ENCODE peak calls at places on chromosome 5, in four cellular contexts. One of them, this sample, is unnamed.

GRCh38 chr5:139561655-139562451 is 714 bp downstream of the UBE2D2 start:
- DNase-seq in prostate gland: no peak
- DNase-seq in upper lobe of left lung: peak
- DNase-seq in vagina: no peak
- DNase-seq in this sample: peak

GRCh38 chr5:150789431-150789830 is 10.9 kb downstream of the SMIM3 start:
- DNase-seq in prostate gland: no peak
- DNase-seq in upper lobe of left lung: no peak
- DNase-seq in vagina: no peak
- DNase-seq in this sample: no peak

GRCh38 chr5:91850031-91850430 is 466.9 kb upstream of the ARRDC3 start:
- DNase-seq in prostate gland: no peak
- DNase-seq in upper lobe of left lung: no peak
- DNase-seq in vagina: no peak
- DNase-seq in this sample: no peak

GRCh38 chr5:102421647-102422046 is 77.2 kb downstream of the SLCO6A1 start:
- DNase-seq in prostate gland: no peak
- DNase-seq in upper lobe of left lung: no peak
- DNase-seq in vagina: no peak
- DNase-seq in this sample: no peak

GRCh38 chr5:619444-619843 is 7.3 kb downstream of the CEP72 start:
- DNase-seq in prostate gland: no peak
- DNase-seq in upper lobe of left lung: peak
- DNase-seq in vagina: no peak
- DNase-seq in this sample: no peak

GRCh38 chr5:158485604-158486081 is 614.1 kb downstream of the EBF1 start:
- DNase-seq in prostate gland: peak
- DNase-seq in upper lobe of left lung: no peak
- DNase-seq in vagina: no peak
- DNase-seq in this sample: peak

GRCh38 chr5:54944364-54944763 is 41.0 kb downstream of the ESM1 start:
- DNase-seq in prostate gland: peak
- DNase-seq in upper lobe of left lung: no peak
- DNase-seq in vagina: no peak
- DNase-seq in this sample: no peak

GRCh38 chr5:155729684-155730059 is 597.3 kb upstream of the SGCD start:
- DNase-seq in prostate gland: no peak
- DNase-seq in upper lobe of left lung: no peak
- DNase-seq in vagina: no peak
- DNase-seq in this sample: no peak

GRCh38 chr5:141186897-141187512 is at the start of gene PCDHB9:
- DNase-seq in prostate gland: no peak
- DNase-seq in upper lobe of left lung: no peak
- DNase-seq in vagina: no peak
- DNase-seq in this sample: no peak

GRCh38 chr5:177509991-177510566 is 453 bp upstream of the DOK3 start:
- DNase-seq in prostate gland: no peak
- DNase-seq in upper lobe of left lung: no peak
- DNase-seq in vagina: no peak
- DNase-seq in this sample: no peak

GRCh38 chr5:137254153-137254552 is 245.0 kb downstream of the SPOCK1 start:
- DNase-seq in prostate gland: no peak
- DNase-seq in upper lobe of left lung: no peak
- DNase-seq in vagina: no peak
- DNase-seq in this sample: no peak

GRCh38 chr5:37739817-37740261 is 100.0 kb downstream of the GDNF start:
- DNase-seq in prostate gland: no peak
- DNase-seq in upper lobe of left lung: no peak
- DNase-seq in vagina: no peak
- DNase-seq in this sample: no peak

GRCh38 chr5:67493676-67494075 is 297.1 kb upstream of the CD180 start:
- DNase-seq in prostate gland: peak
- DNase-seq in upper lobe of left lung: peak
- DNase-seq in vagina: no peak
- DNase-seq in this sample: peak

GRCh38 chr5:74625742-74626241 is 14.7 kb downstream of the ENC1 start:
- DNase-seq in prostate gland: no peak
- DNase-seq in upper lobe of left lung: no peak
- DNase-seq in vagina: no peak
- DNase-seq in this sample: no peak

GRCh38 chr5:99104538-99105132 is 175.8 kb upstream of the CHD1 start:
- DNase-seq in prostate gland: no peak
- DNase-seq in upper lobe of left lung: no peak
- DNase-seq in vagina: no peak
- DNase-seq in this sample: no peak

GRCh38 chr5:31759925-31760324 is 121.0 kb downstream of the PDZD2 start:
- DNase-seq in prostate gland: no peak
- DNase-seq in upper lobe of left lung: no peak
- DNase-seq in vagina: no peak
- DNase-seq in this sample: no peak

GRCh38 chr5:134957920-134958608 is 9.6 kb upstream of the CATSPER3 start:
- DNase-seq in prostate gland: no peak
- DNase-seq in upper lobe of left lung: no peak
- DNase-seq in vagina: no peak
- DNase-seq in this sample: no peak

GRCh38 chr5:142364251-142365145 is 39.7 kb upstream of the SPRY4 start:
- DNase-seq in prostate gland: peak
- DNase-seq in upper lobe of left lung: peak
- DNase-seq in vagina: no peak
- DNase-seq in this sample: peak

GRCh38 chr5:58477760-58478159 is 13.5 kb upstream of the GAPT start:
- DNase-seq in prostate gland: no peak
- DNase-seq in upper lobe of left lung: no peak
- DNase-seq in vagina: no peak
- DNase-seq in this sample: no peak

GRCh38 chr5:14123974-14124482 is 19.1 kb upstream of the TRIO start:
- DNase-seq in prostate gland: no peak
- DNase-seq in upper lobe of left lung: no peak
- DNase-seq in vagina: no peak
- DNase-seq in this sample: no peak

GRCh38 chr5:121366515-121366914 is 485.2 kb upstream of the FTMT start:
- DNase-seq in prostate gland: no peak
- DNase-seq in upper lobe of left lung: no peak
- DNase-seq in vagina: no peak
- DNase-seq in this sample: no peak

GRCh38 chr5:109516385-109516784 is 106.6 kb upstream of the PJA2 start:
- DNase-seq in prostate gland: no peak
- DNase-seq in upper lobe of left lung: no peak
- DNase-seq in vagina: no peak
- DNase-seq in this sample: no peak

GRCh38 chr5:155053482-155053881 is 39.9 kb downstream of the KIF4B start:
- DNase-seq in prostate gland: no peak
- DNase-seq in upper lobe of left lung: no peak
- DNase-seq in vagina: no peak
- DNase-seq in this sample: no peak

GRCh38 chr5:38891563-38891962 is 45.8 kb downstream of the OSMR start:
- DNase-seq in prostate gland: no peak
- DNase-seq in upper lobe of left lung: no peak
- DNase-seq in vagina: no peak
- DNase-seq in this sample: no peak

GRCh38 chr5:115702025-115702424 is 76.2 kb upstream of the TMED7 start:
- DNase-seq in prostate gland: no peak
- DNase-seq in upper lobe of left lung: no peak
- DNase-seq in vagina: no peak
- DNase-seq in this sample: no peak

GRCh38 chr5:67004730-67005350 is 191.8 kb downstream of the CD180 start:
- DNase-seq in prostate gland: no peak
- DNase-seq in upper lobe of left lung: no peak
- DNase-seq in vagina: no peak
- DNase-seq in this sample: no peak

GRCh38 chr5:134138416-134139376 is 24.2 kb downstream of the TCF7 start:
- DNase-seq in prostate gland: no peak
- DNase-seq in upper lobe of left lung: peak
- DNase-seq in vagina: peak
- DNase-seq in this sample: peak

GRCh38 chr5:32710335-32710858 is 724 bp upstream of the NPR3 start:
- DNase-seq in prostate gland: no peak
- DNase-seq in upper lobe of left lung: no peak
- DNase-seq in vagina: no peak
- DNase-seq in this sample: no peak

GRCh38 chr5:119356384-119357188 is 767 bp downstream of the TNFAIP8 start:
- DNase-seq in prostate gland: no peak
- DNase-seq in upper lobe of left lung: no peak
- DNase-seq in vagina: peak
- DNase-seq in this sample: no peak

GRCh38 chr5:56585973-56586740 is 229.2 kb upstream of the MAP3K1 start:
- DNase-seq in prostate gland: peak
- DNase-seq in upper lobe of left lung: no peak
- DNase-seq in vagina: no peak
- DNase-seq in this sample: peak

GRCh38 chr5:75734913-75735789 is 17.9 kb upstream of the POC5 start:
- DNase-seq in prostate gland: peak
- DNase-seq in upper lobe of left lung: peak
- DNase-seq in vagina: no peak
- DNase-seq in this sample: no peak

GRCh38 chr5:62334082-62334481 is 28.1 kb downstream of the KIF2A start:
- DNase-seq in prostate gland: no peak
- DNase-seq in upper lobe of left lung: no peak
- DNase-seq in vagina: no peak
- DNase-seq in this sample: no peak

GRCh38 chr5:132761321-132762240 is 14.4 kb downstream of the CCNI2 start:
- DNase-seq in prostate gland: no peak
- DNase-seq in upper lobe of left lung: peak
- DNase-seq in vagina: peak
- DNase-seq in this sample: peak
- TF ChIP-seq POLR2A in prostate gland: no peak
- TF ChIP-seq POLR2A in upper lobe of left lung: no peak
- TF ChIP-seq POLR2A in vagina: no peak
- TF ChIP-seq POLR2A in this sample: no peak

GRCh38 chr5:162227075-162227474 is 159.5 kb downstream of the GABRG2 start:
- DNase-seq in prostate gland: no peak
- DNase-seq in upper lobe of left lung: no peak
- DNase-seq in vagina: no peak
- DNase-seq in this sample: no peak
- TF ChIP-seq CTCF in prostate gland: no peak
- TF ChIP-seq CTCF in upper lobe of left lung: no peak
- TF ChIP-seq CTCF in vagina: no peak
- TF ChIP-seq CTCF in this sample: no peak

GRCh38 chr5:1930880-1931589 is 48.3 kb upstream of the IRX4 start:
- DNase-seq in prostate gland: peak
- DNase-seq in upper lobe of left lung: no peak
- DNase-seq in vagina: no peak
- DNase-seq in this sample: no peak
- H3K4me3 ChIP-seq in prostate gland: peak
- H3K4me3 ChIP-seq in upper lobe of left lung: peak
- H3K4me3 ChIP-seq in vagina: peak
- H3K4me3 ChIP-seq in this sample: peak

DNA sequence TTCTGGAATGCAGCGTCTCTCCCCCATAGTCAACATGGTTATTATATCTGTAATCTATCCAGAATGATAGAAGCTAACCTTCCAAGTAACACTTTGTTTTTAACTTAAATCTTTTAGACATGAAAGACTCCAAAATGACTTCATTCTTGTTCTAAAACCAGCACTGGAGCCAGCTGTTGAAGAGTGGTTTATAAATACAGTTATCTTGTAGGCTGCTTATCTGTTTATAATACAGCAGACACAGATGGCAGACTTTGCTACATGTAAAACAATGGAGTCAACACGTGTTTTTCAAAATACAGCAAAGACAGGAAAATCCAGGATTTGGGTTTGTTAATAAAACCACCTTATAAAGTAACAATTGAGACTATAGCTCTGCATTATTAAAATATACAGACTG is 48.8 kb upstream of the RETREG1 start:
- DNase-seq in prostate gland: no peak
- DNase-seq in upper lobe of left lung: no peak
- DNase-seq in vagina: no peak
- DNase-seq in this sample: no peak
- TF ChIP-seq POLR2A in prostate gland: no peak
- TF ChIP-seq POLR2A in upper lobe of left lung: no peak
- TF ChIP-seq POLR2A in vagina: no peak
- TF ChIP-seq POLR2A in this sample: no peak

DNA sequence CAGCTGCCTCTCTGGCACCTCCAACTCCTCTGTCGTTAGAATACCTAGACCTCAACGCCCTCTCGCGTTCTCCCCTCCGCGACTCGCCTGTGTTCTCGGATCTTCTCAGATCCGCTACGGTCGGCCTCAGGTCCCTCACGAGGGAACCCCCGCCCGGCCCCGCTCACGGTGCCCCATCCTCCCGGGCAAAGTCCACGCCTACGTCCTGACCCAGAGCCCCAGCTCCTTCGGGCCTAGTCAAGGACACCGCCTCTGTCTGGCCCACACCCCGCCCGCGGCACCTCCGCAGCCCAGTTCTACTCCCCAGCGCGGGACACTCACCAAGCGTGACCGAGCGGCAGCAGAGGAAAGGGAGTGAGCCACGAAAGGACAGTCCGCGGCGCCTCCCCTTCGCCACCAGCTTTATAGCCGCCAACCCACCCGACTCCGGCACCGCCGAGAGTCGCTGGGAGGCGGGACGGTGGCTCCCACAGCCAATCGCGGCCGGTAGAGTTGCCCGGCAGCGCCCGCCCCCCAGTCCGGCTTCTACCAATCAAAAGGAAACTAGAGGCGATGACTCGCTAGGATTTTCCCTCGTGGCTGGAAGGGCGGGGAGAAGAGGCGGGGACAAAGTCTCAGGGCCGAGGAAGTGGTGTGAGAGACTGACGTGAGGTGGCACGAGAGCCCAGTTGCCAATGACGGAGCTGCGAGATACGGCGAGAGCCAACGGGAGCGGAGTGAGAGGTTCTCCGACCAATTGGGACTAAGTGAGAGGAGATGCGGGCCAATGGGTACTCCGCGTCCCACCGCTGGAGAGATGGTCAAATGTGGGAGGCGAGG is at the start of gene HMGCS1:
- DNase-seq in prostate gland: peak
- DNase-seq in upper lobe of left lung: peak
- DNase-seq in vagina: peak
- DNase-seq in this sample: peak
- TF ChIP-seq CTCF in prostate gland: peak
- TF ChIP-seq CTCF in upper lobe of left lung: no peak
- TF ChIP-seq CTCF in vagina: no peak
- TF ChIP-seq CTCF in this sample: no peak